ENCODE peak calls at places on chromosomes 6 and 20, in six cellular contexts. G is AG04449; E is ovary; I is fibroblast of pulmonary artery; V is GM12865; M is CD8-positive, alpha-beta T cell. K is an unnamed sample.

GRCh38 chr6:158751842-158752424 is 67.2 kb downstream of the EZR start:
- DNase-seq in M (no peak), I (no peak), V (no peak), E (no peak), G (no peak), K (no peak)

GRCh38 chr20:57743450-57744095 is 33.8 kb upstream of the PMEPA1 start:
- DNase-seq in V (no peak), I (no peak), G (no peak), M (no peak), E (no peak), K (no peak)

GRCh38 chr6:35370124-35370741 is 27.9 kb downstream of the PPARD start:
- DNase-seq in V (peak; percentile 81), G (peak; percentile 96), I (peak; percentile 95), E (no peak), M (no peak), K (peak; percentile 96)

GRCh38 chr6:22108199-22108598 is 188.6 kb downstream of the PRL start:
- DNase-seq in V (no peak), M (no peak), G (no peak), I (peak; percentile 6), E (no peak), K (peak; percentile 22)

GRCh38 chr20:49273696-49274277 is 4.1 kb downstream of the ZNFX1 start:
- DNase-seq in M (no peak), I (no peak), V (no peak), G (no peak), E (no peak), K (no peak)

GRCh38 chr6:131413831-131414191 is 159.2 kb upstream of the ARG1 start:
- DNase-seq in V (no peak), I (no peak), M (no peak), E (no peak), G (no peak), K (no peak)

GRCh38 chr6:82704048-82704447 is 340.4 kb downstream of the TPBG start:
- DNase-seq in E (no peak), G (no peak), M (no peak), V (no peak), I (no peak), K (no peak)

GRCh38 chr6:15793288-15793687 is 130.5 kb upstream of the DTNBP1 start:
- DNase-seq in M (no peak), I (peak; percentile 35), G (peak; percentile 9), E (no peak), V (no peak), K (no peak)

GRCh38 chr20:58574469-58574868 is 59.3 kb upstream of the APCDD1L start:
- DNase-seq in G (no peak), I (no peak), M (no peak), E (no peak), V (no peak), K (no peak)

GRCh38 chr6:17211101-17211500 is 70.1 kb upstream of the RBM24 start:
- DNase-seq in E (no peak), M (no peak), V (no peak), I (no peak), G (no peak), K (no peak)

GRCh38 chr6:105603779-105604592 is 201.1 kb upstream of the PREP start:
- DNase-seq in G (no peak), I (no peak), E (no peak), M (no peak), V (no peak), K (no peak)

GRCh38 chr6:45045253-45045601 is 282.9 kb upstream of the RUNX2 start:
- DNase-seq in E (no peak), M (no peak), V (no peak), G (no peak), I (no peak), K (no peak)

GRCh38 chr6:134447883-134448387 is 130.0 kb upstream of the SGK1 start:
- DNase-seq in E (no peak), G (peak; percentile 87), M (no peak), V (no peak), I (peak; percentile 89), K (peak; percentile 97)
- H3K4me3 ChIP-seq in E (no peak overlapping the region), G (no peak overlapping the region), M (no peak overlapping the region), V (no peak overlapping the region), I (no peak overlapping the region), K (no peak overlapping the region)

GRCh38 chr6:126172151-126172550 is 167.8 kb upstream of the CENPW start:
- DNase-seq in I (no peak), G (no peak), E (no peak), M (no peak), V (no peak), K (no peak)

GRCh38 chr6:126174697-126175096 is 165.2 kb upstream of the CENPW start:
- DNase-seq in M (no peak), I (no peak), V (no peak), G (no peak), E (no peak), K (no peak)

GRCh38 chr6:126170433-126170832 is 169.5 kb upstream of the CENPW start:
- DNase-seq in I (no peak), V (no peak), M (no peak), G (no peak), E (no peak), K (no peak)

GRCh38 chr6:126167726-126168125 is 172.2 kb upstream of the CENPW start:
- DNase-seq in I (no peak), G (no peak), V (no peak), M (no peak), E (no peak), K (no peak)

GRCh38 chr6:126170875-126171489 is 168.9 kb upstream of the CENPW start:
- DNase-seq in V (peak; percentile 59), E (no peak), I (peak; percentile 55), G (no peak), M (no peak), K (peak; percentile 50)
- TF ChIP-seq CTCF in V (peak; percentile 37), E (no peak), I (peak; percentile 72), G (no peak), M (peak; percentile 28), K (peak; percentile 75)

DNA sequence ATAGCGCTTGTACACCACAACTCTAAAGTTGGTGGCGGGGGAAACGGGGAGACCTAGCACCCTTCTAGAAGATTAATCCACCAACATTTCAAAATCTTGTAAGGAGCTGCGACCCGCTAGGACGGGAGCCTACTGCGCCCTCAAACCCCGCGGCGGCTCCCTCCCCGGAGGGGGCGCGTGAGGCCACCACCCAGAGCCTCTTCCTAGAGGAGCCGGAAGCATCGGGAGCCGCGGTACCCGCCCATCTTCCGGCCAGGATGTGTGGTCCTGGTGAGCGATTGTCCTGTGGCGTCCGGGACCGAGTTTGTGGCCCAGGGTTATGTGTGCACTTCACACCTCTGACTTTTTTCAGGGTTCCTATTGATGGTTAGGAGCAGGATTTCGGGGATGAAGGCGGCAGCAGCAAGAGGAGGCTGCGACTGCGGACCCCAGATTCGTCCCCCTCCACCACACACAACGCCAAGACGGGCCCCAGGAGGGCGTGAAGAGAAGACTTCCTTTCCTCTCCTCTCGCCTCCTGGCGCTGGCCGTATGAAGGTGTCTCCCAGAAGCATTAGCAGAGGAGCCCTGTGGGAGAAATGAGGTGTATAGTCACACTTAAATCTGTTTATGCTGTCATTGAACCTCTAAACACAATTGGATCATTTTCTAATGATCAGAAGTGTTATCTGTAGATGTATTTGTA is 10.7 kb downstream of the ZNF165 start:
- DNase-seq in M (no peak), G (no peak), E (peak; percentile 36), I (no peak), V (no peak), K (no peak)
- H3K4me3 ChIP-seq in M (peak overlapping the region; percentile 31), G (peak overlapping the region; percentile 50), E (no peak overlapping the region), I (peak overlapping the region; percentile 36), V (no peak overlapping the region), K (peak overlapping the region; percentile 31)

GRCh38 chr6:68237205-68237604 is 397.9 kb upstream of the ADGRB3 start:
- DNase-seq in G (no peak), I (no peak), E (no peak), M (no peak), V (no peak), K (no peak)
- TF ChIP-seq CTCF in G (no peak), I (no peak), E (no peak), M (no peak), V (no peak), K (no peak)

GRCh38 chr6:151239603-151240035 is at the start of gene AKAP12:
- DNase-seq in M (no peak), G (no peak), I (peak; percentile 57), V (no peak), E (peak; percentile 68), K (peak; percentile 63)
- H3K4me3 ChIP-seq in M (no peak within 1 kb of the TSS), G (peak within 1 kb of the TSS; percentile 86), I (peak within 1 kb of the TSS; percentile 79), V (no peak within 1 kb of the TSS), E (peak within 1 kb of the TSS; percentile 66), K (peak within 1 kb of the TSS; percentile 93)

DNA sequence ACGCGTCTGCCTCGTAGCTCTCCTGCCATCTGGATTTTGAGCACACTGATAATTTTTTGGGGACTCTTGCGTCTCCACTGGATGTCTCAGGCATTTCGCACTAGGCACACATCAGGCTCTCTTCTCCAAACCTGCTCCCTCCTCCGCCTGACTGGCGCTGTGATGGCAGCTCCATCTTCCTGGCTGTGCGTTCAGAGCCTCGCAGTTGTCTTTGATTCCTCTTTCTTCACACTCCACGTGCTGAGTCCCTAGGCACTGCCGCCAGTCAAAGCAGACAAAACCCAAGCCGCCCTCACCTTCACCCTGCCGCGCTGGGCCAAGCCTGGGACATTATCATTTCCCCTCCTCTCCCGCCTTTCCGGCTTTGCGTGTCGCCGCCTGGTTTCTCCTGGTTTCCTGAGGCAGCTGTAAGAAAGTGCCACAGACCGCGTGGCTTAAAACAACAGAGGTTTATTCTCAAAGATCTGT is 778 bp downstream of the PSMG4 start:
- DNase-seq in E (no peak), I (peak; percentile 31), V (peak; percentile 55), M (no peak), G (no peak), K (peak; percentile 36)
- TF ChIP-seq CTCF in E (no peak), I (no peak), V (no peak), M (no peak), G (peak; percentile 6), K (no peak)